ENCODE peak calls at places on chromosomes 5 and 9, in seven cellular contexts. O, I, W, U, M, Y and B are unnamed samples.

GRCh38 chr5:167688731-167689130 is 602.7 kb upstream of the WWC1 start:
- DNase-seq in W (no peak), I (no peak), Y (no peak), M (no peak), O (no peak), U (no peak), B (no peak)

GRCh38 chr9:117019242-117019641 is 332.1 kb downstream of the TRIM32 start:
- DNase-seq in O (no peak), Y (no peak), U (peak), W (no peak), M (no peak), I (no peak), B (no peak)

GRCh38 chr5:44727100-44727499 is 81.6 kb upstream of the MRPS30 start:
- DNase-seq in U (no peak), Y (no peak), I (no peak), W (no peak), O (no peak), M (no peak), B (no peak)

GRCh38 chr9:73548201-73548600 is 396.5 kb downstream of the ANXA1 start:
- DNase-seq in U (no peak), O (no peak), Y (no peak), W (no peak), M (no peak), I (no peak), B (no peak)

GRCh38 chr5:53405396-53405795 is 75.0 kb upstream of the FST start:
- DNase-seq in Y (no peak), M (no peak), U (no peak), O (no peak), W (no peak), I (no peak), B (no peak)

GRCh38 chr9:129944501-129945116 is 98.4 kb downstream of the FNBP1 start:
- DNase-seq in O (no peak), U (no peak), M (no peak), I (peak), W (peak), Y (no peak), B (no peak)

GRCh38 chr5:132480546-132481242 is 9.9 kb downstream of the IRF1 start:
- DNase-seq in I (no peak), O (no peak), W (peak), U (no peak), Y (no peak), M (no peak), B (no peak)

GRCh38 chr5:136598901-136599300 is 233.6 kb upstream of the TRPC7 start:
- DNase-seq in I (no peak), W (no peak), M (no peak), U (no peak), O (no peak), Y (no peak), B (no peak)

GRCh38 chr5:135827965-135828792 is 6.3 kb upstream of the SLC25A48 start:
- DNase-seq in Y (no peak), U (peak), I (no peak), O (no peak), M (peak), W (peak), B (no peak)

GRCh38 chr9:133995012-133995896 is 3.1 kb upstream of the VAV2 start:
- DNase-seq in Y (no peak), U (no peak), I (peak), M (peak), W (no peak), O (no peak), B (peak)

GRCh38 chr5:173178369-173178910 is 34.1 kb downstream of the BNIP1 start:
- DNase-seq in Y (no peak), I (no peak), M (no peak), U (no peak), O (no peak), W (peak), B (no peak)

GRCh38 chr5:77101298-77101697 is 14.2 kb upstream of the ZBED3 start:
- DNase-seq in I (no peak), M (no peak), U (no peak), O (no peak), Y (no peak), W (no peak), B (peak)

GRCh38 chr9:115633099-115633498 is 515.1 kb upstream of the TNC start:
- DNase-seq in O (no peak), W (no peak), I (no peak), U (no peak), M (no peak), Y (no peak), B (peak)

GRCh38 chr5:12250454-12250853 is 346.2 kb upstream of the CTNND2 start:
- DNase-seq in O (no peak), U (no peak), Y (no peak), W (no peak), M (no peak), I (no peak), B (no peak)

GRCh38 chr9:97737429-97737828 is 40.3 kb upstream of the XPA start:
- DNase-seq in U (no peak), Y (peak), M (no peak), O (no peak), W (no peak), I (no peak), B (no peak)

GRCh38 chr5:178196986-178197385 is 7.3 kb upstream of the HNRNPAB start:
- DNase-seq in W (peak), O (no peak), M (peak), I (no peak), Y (no peak), U (no peak), B (no peak)

GRCh38 chr5:170184737-170185136 is 48.0 kb upstream of the C5orf58 start:
- DNase-seq in I (no peak), Y (no peak), M (peak), U (no peak), O (no peak), W (no peak), B (no peak)